ENCODE peak calls at places on chromosomes 3 and 15, in six cellular contexts. E is esophagus muscularis mucosa, H is ovary, W is left ventricle myocardium inferior, D is SJCRH30, L is ascending aorta. Z is an unnamed sample. For H3K9me3 and H3K27me3, the result is how much of the 10 kb centered on the place peaks cover.

GRCh38 chr15:99087405-99087943 is 17.4 kb upstream of the SYNM start:
- DNase-seq in D (no peak), E (no peak), W (no peak), H (no peak), L (no peak), Z (no peak)

GRCh38 chr3:42214565-42215283 is 51.3 kb downstream of the CCK start:
- DNase-seq in L (no peak), E (no peak), H (no peak), D (no peak), W (no peak), Z (no peak)

GRCh38 chr3:99909714-99910508 is 92.2 kb downstream of the CMSS1 start:
- DNase-seq in D (no peak), W (no peak), H (no peak), L (no peak), E (no peak), Z (peak)

GRCh38 chr15:74428970-74429783 is 4.6 kb downstream of the SEMA7A start:
- DNase-seq in W (no peak), H (no peak), D (no peak), E (no peak), L (no peak), Z (no peak)

GRCh38 chr3:114770874-114771273 is 376.2 kb downstream of the ZBTB20 start:
- DNase-seq in D (no peak), H (no peak), W (no peak), E (no peak), L (no peak), Z (no peak)

GRCh38 chr3:156605686-156606605 is 51.0 kb upstream of the SSR3 start:
- DNase-seq in L (no peak), H (peak), D (peak), W (peak), E (peak), Z (peak)

GRCh38 chr3:127145266-127145665 is 47.7 kb upstream of the PRR23E start:
- DNase-seq in E (no peak), D (no peak), H (no peak), L (no peak), W (no peak), Z (no peak)

GRCh38 chr3:176274161-176274560 is 923.1 kb downstream of the TBL1XR1 start:
- DNase-seq in W (no peak), L (no peak), E (no peak), H (no peak), D (no peak), Z (peak)

GRCh38 chr3:175238848-175239247 is 379.7 kb downstream of the NAALADL2 start:
- DNase-seq in L (no peak), E (no peak), W (no peak), D (no peak), H (no peak), Z (no peak)

GRCh38 chr3:14282706-14283075 is 104.1 kb downstream of the LSM3 start:
- DNase-seq in L (no peak), D (no peak), E (no peak), W (no peak), H (no peak), Z (no peak)

GRCh38 chr3:14338242-14338641 is 64.2 kb upstream of the SLC6A6 start:
- DNase-seq in L (no peak), D (no peak), W (no peak), H (no peak), E (no peak), Z (no peak)

GRCh38 chr3:27575509-27575908 is 91.3 kb upstream of the SLC4A7 start:
- DNase-seq in D (no peak), L (no peak), W (no peak), H (no peak), E (no peak), Z (no peak)

GRCh38 chr3:9088431-9089353 is 125.4 kb upstream of the RAD18 start:
- DNase-seq in E (no peak), D (no peak), W (no peak), L (no peak), H (no peak), Z (peak)

GRCh38 chr3:134363381-134363755 is 10.9 kb downstream of the AMOTL2 start:
- DNase-seq in W (no peak), E (no peak), H (no peak), L (no peak), D (no peak), Z (no peak)

GRCh38 chr15:25234831-25235230 is 204.0 kb downstream of the UBE3A start:
- DNase-seq in H (no peak), L (no peak), D (no peak), E (no peak), W (no peak), Z (no peak)

GRCh38 chr15:42273099-42273899 is at the start of the genes GANC and TMEM87A:
- DNase-seq in E (peak), D (peak), L (peak), H (peak), W (peak), Z (peak)

GRCh38 chr15:42270551-42270950 is 2.5 kb upstream of the GANC start:
- DNase-seq in L (no peak), D (no peak), H (no peak), W (no peak), E (no peak), Z (no peak)

GRCh38 chr15:42272768-42273098 is 268 bp upstream of the GANC start:
- DNase-seq in L (no peak), D (no peak), E (no peak), W (no peak), H (no peak), Z (no peak)

GRCh38 chr15:42273900-42274692 is 863 bp upstream of the TMEM87A start:
- DNase-seq in W (peak), L (peak), H (peak), E (peak), D (peak), Z (peak)

GRCh38 chr15:42270996-42271395 is 2.0 kb upstream of the GANC start:
- DNase-seq in L (no peak), D (no peak), W (no peak), H (no peak), E (no peak), Z (no peak)
- H3K4me3 ChIP-seq in L (no peak), D (no peak), W (peak), H (no peak), E (no peak), Z (peak)

GRCh38 chr3:68173230-68173629 is 518.8 kb upstream of the SUCLG2 start:
- DNase-seq in W (no peak), D (no peak), H (no peak), L (no peak), E (no peak), Z (no peak)
- H3K9me3 ChIP-seq in W (half or more), D (under half), H (under half), L (under half), E (under half), Z (under half)

GRCh38 chr3:81308296-81308695 is 453.1 kb downstream of the GBE1 start:
- DNase-seq in E (no peak), D (no peak), L (no peak), W (no peak), H (no peak), Z (no peak)
- H3K27me3 ChIP-seq in E (under half), D (under half), L (under half), W (under half), H (under half), Z (under half)

GRCh38 chr3:30658328-30659052 is 52.1 kb downstream of the TGFBR2 start:
- DNase-seq in E (no peak), H (no peak), D (no peak), L (no peak), W (no peak), Z (peak)

GRCh38 chr3:30660656-30661055 is 54.3 kb downstream of the TGFBR2 start:
- DNase-seq in H (no peak), L (no peak), W (no peak), D (no peak), E (no peak), Z (no peak)

GRCh38 chr3:30661107-30661873 is 54.9 kb downstream of the TGFBR2 start:
- DNase-seq in W (no peak), H (no peak), D (no peak), E (no peak), L (no peak), Z (no peak)

GRCh38 chr3:30659270-30660127 is 53.1 kb downstream of the TGFBR2 start:
- DNase-seq in W (no peak), E (no peak), L (no peak), H (no peak), D (peak), Z (peak)

DNA sequence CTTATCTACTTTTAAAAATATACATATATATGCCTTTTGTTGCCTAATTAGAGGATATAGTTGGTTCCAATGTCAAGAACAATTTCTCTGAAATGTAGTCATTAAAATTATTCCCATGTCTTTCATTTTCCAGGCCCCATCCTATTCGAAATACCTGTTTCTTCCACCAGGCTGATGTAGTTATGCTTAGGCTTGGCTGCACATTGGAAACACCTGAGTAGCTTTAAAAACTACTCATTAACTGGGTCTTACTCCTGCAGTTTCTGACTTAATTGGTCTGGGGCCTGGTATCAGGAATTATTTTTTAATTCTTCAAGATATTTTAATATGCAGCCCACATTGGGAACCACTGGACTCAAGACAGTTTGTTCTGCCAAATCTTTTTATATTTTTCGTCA is 53.7 kb downstream of the TGFBR2 start:
- DNase-seq in D (no peak), L (no peak), W (no peak), E (no peak), H (no peak), Z (no peak)
- H3K4me3 ChIP-seq in D (no peak), L (no peak), W (no peak), E (no peak), H (no peak), Z (no peak)